ENCODE peak calls at places on chromosome 21, in six cellular contexts. N is kidney epithelial cell, O is BE2C, B is psoas muscle, W is AG09309, R is cardiac muscle cell. P is an unnamed sample.

GRCh38 chr21:43031121-43031624 is 44.5 kb downstream of the CBS start:
- DNase-seq in B (no peak), O (no peak), W (no peak), R (no peak), N (no peak), P (no peak)

GRCh38 chr21:42156690-42157605 is 62.0 kb upstream of the ABCG1 start:
- DNase-seq in N (no peak), R (no peak), W (no peak), O (peak; percentile 84), B (no peak), P (peak; percentile 4)

GRCh38 chr21:30620522-30620921 is at the start of gene KRTAP20-4:
- DNase-seq in R (no peak), O (no peak), B (no peak), W (no peak), N (no peak), P (no peak)

GRCh38 chr21:17554120-17554519 is 41.3 kb downstream of the CXADR start:
- DNase-seq in N (no peak), W (no peak), B (no peak), O (no peak), R (no peak), P (no peak)

GRCh38 chr21:44353200-44353970 is at the start of gene TRPM2:
- DNase-seq in W (no peak), B (peak; percentile 71), O (no peak), R (no peak), N (no peak), P (no peak)

GRCh38 chr21:43273016-43273707 is 104.4 kb downstream of the CRYAA start:
- DNase-seq in N (no peak), W (no peak), R (no peak), B (peak; percentile 9), O (no peak), P (no peak)

GRCh38 chr21:36932417-36932816 is 34.1 kb downstream of the HLCS start:
- DNase-seq in O (no peak), N (no peak), R (no peak), B (no peak), W (no peak), P (no peak)

GRCh38 chr21:44740721-44741120 is 29.3 kb upstream of the TSPEAR start:
- DNase-seq in W (no peak), R (no peak), N (no peak), O (no peak), B (no peak), P (no peak)

GRCh38 chr21:44436111-44436611 is 19.1 kb upstream of the LRRC3 start:
- DNase-seq in N (no peak), W (no peak), R (no peak), O (no peak), B (no peak), P (no peak)

GRCh38 chr21:28402616-28402989 is 590.1 kb downstream of the LTN1 start:
- DNase-seq in W (no peak), B (no peak), R (no peak), O (no peak), N (no peak), P (no peak)

GRCh38 chr21:15848632-15849031 is 118.8 kb downstream of the USP25 start:
- DNase-seq in B (no peak), O (no peak), N (no peak), R (no peak), W (no peak), P (no peak)

GRCh38 chr21:25638634-25639166 is 358 bp upstream of the JAM2 start:
- DNase-seq in O (no peak), R (no peak), W (no peak), N (no peak), B (no peak), P (no peak)

GRCh38 chr21:30707409-30707808 is 11.2 kb downstream of the KRTAP21-3 start:
- DNase-seq in B (no peak), O (no peak), N (no peak), R (no peak), W (no peak), P (no peak)

GRCh38 chr21:46325073-46325912 is 1.3 kb downstream of the PCNT start:
- DNase-seq in W (no peak), R (peak; percentile 76), O (peak; percentile 87), B (peak; percentile 35), N (no peak), P (peak; percentile 27)
- TF ChIP-seq CTCF in W (peak; percentile 38), R (peak; percentile 26), O (peak; percentile 40), B (peak; percentile 21), N (peak; percentile 63), P (no peak)

GRCh38 chr21:21688877-21689276 is 690.7 kb downstream of the NCAM2 start:
- DNase-seq in N (no peak), R (peak; percentile 46), W (no peak), O (peak; percentile 70), B (no peak), P (no peak)
- TF ChIP-seq CTCF in N (peak; percentile 35), R (peak; percentile 59), W (no peak), O (peak; percentile 82), B (peak; percentile 4), P (no peak)

GRCh38 chr21:18959817-18960216 is 556.2 kb upstream of the TMPRSS15 start:
- DNase-seq in N (no peak), R (no peak), B (no peak), W (no peak), O (no peak), P (no peak)
- TF ChIP-seq CTCF in N (no peak), R (no peak), B (no peak), W (no peak), O (no peak), P (no peak)

GRCh38 chr21:38171723-38172344 is 85.0 kb upstream of the KCNJ15 start:
- DNase-seq in B (no peak), N (peak; percentile 80), O (no peak), W (no peak), R (peak; percentile 31), P (no peak)
- TF ChIP-seq CTCF in B (no peak), N (peak; percentile 28), O (no peak), W (peak; percentile 8), R (peak; percentile 10), P (no peak)

GRCh38 chr21:41068411-41069304 is 99.3 kb upstream of the BACE2 start:
- DNase-seq in O (peak; percentile 63), R (peak; percentile 91), W (peak; percentile 5), N (peak; percentile 19), B (peak; percentile 79), P (peak; percentile 71)

GRCh38 chr21:41074607-41075184 is 93.3 kb upstream of the BACE2 start:
- DNase-seq in W (no peak), N (no peak), R (no peak), B (no peak), O (no peak), P (no peak)

GRCh38 chr21:41069305-41069642 is 98.7 kb upstream of the BACE2 start:
- DNase-seq in W (no peak), B (no peak), O (no peak), R (no peak), N (no peak), P (no peak)

GRCh38 chr21:41075668-41076463 is 92.1 kb upstream of the BACE2 start:
- DNase-seq in O (no peak), W (no peak), B (no peak), R (no peak), N (no peak), P (no peak)

GRCh38 chr21:41071410-41071809 is 96.5 kb upstream of the BACE2 start:
- DNase-seq in N (no peak), R (peak; percentile 49), O (no peak), W (no peak), B (no peak), P (no peak)
- TF ChIP-seq CTCF in N (no peak), R (no peak), O (no peak), W (no peak), B (no peak), P (no peak)

GRCh38 chr21:34072145-34073031 is 990 bp upstream of the MRPS6 start:
- DNase-seq in W (no peak), R (no peak), B (peak; percentile 72), N (no peak), O (no peak), P (peak; percentile 33)

GRCh38 chr21:34074283-34075098 is 1.1 kb downstream of the MRPS6 start:
- DNase-seq in R (peak; percentile 34), O (no peak), B (no peak), W (no peak), N (no peak), P (no peak)

GRCh38 chr21:34071683-34072082 is 1.7 kb upstream of the MRPS6 start:
- DNase-seq in B (no peak), O (no peak), W (no peak), N (no peak), R (no peak), P (no peak)

GRCh38 chr21:34073749-34074282 is 438 bp downstream of the MRPS6 start:
- DNase-seq in O (peak; percentile 40), W (no peak), B (peak; percentile 56), R (peak; percentile 56), N (no peak), P (peak; percentile 63)

DNA sequence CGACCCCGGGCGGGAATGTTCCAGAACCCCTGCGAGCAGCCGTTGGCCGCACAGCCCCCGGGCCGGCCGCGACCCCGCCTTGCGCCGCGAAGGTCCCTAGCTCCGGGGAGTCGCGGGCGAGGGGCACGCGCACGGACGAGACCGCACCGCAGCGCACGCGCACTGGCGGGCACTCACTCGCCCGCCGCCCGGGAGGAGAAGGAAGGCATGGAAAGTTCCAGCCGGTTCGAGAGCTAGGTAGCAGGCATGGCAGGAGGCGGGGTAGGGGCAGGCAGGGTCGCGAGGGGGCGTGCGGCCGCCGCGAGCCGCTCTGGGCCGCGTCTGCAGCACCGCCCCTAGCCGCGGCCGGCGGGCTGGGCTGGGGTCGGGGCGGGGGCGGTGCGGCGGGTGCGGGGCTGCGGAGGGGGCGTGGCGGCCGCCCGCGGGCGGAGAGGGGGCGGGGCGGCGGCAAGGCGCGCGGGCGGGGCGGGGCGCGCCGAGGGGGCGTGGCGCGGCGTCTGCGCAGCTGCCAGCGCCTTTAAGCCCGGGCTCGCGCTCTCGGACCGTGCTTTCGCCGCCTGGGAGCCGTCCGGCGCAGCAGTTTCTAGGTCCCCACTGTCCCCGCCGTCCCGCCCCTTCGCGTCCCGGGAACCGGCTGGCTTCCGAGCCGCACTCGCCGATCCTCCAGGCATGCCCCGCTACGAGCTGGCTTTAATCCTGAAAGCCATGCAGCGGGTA is at the start of the genes MRPS6 and SLC5A3:
- DNase-seq in R (peak; percentile 94), N (peak; percentile 26), B (peak; percentile 87), W (peak; percentile 31), O (peak; percentile 91), P (peak; percentile 70)
- TF ChIP-seq CTCF in R (no peak), N (no peak), B (no peak), W (no peak), O (peak; percentile 15), P (no peak)